ENCODE peak calls at places on chromosomes 11 and 22, in six cellular contexts. Q, D, T, Y, S and K are unnamed samples.

GRCh38 chr11:66892926-66893325 is 36.1 kb downstream of the LRFN4 start:
- DNase-seq in D (peak; percentile 8), Y (no peak), Q (no peak), S (peak; percentile 15), T (no peak), K (no peak)

GRCh38 chr11:117095301-117096139 is 2.7 kb downstream of the SIK3 start:
- DNase-seq in T (no peak), S (peak; percentile 70), Q (no peak), D (peak; percentile 30), Y (no peak), K (no peak)

GRCh38 chr11:86558219-86558618 is 114.2 kb downstream of the ME3 start:
- DNase-seq in D (peak; percentile 41), Q (no peak), S (no peak), Y (peak; percentile 30), T (no peak), K (no peak)

GRCh38 chr11:111981270-111981669 is 43.9 kb upstream of the DLAT start:
- DNase-seq in Q (no peak), T (no peak), S (no peak), D (no peak), Y (no peak), K (no peak)

GRCh38 chr11:46272816-46273427 is 4.5 kb upstream of the CREB3L1 start:
- DNase-seq in T (no peak), D (peak; percentile 83), S (peak; percentile 56), Q (no peak), Y (no peak), K (no peak)

GRCh38 chr11:12052676-12053605 is 44.5 kb upstream of the DKK3 start:
- DNase-seq in D (no peak), S (no peak), Q (no peak), T (no peak), Y (peak; percentile 66), K (no peak)

GRCh38 chr11:73411031-73411430 is 34.8 kb downstream of the RELT start:
- DNase-seq in S (no peak), D (no peak), T (no peak), Q (no peak), Y (no peak), K (no peak)

GRCh38 chr22:46052331-46052771 is 75.4 kb upstream of the WNT7B start:
- DNase-seq in T (no peak), D (peak; percentile 35), S (no peak), Y (no peak), Q (no peak), K (no peak)

GRCh38 chr11:95068549-95068948 is 1.8 kb downstream of the SRSF8 start:
- DNase-seq in Y (peak; percentile 96), Q (peak; percentile 67), D (peak; percentile 97), T (peak; percentile 88), S (peak; percentile 97), K (peak; percentile 95)

GRCh38 chr11:131624526-131624925 is 254.1 kb downstream of the NTM start:
- DNase-seq in T (no peak), Q (no peak), S (no peak), D (peak; percentile 81), Y (peak; percentile 3), K (no peak)

GRCh38 chr11:116641561-116642045 is 131.2 kb downstream of the BUD13 start:
- DNase-seq in S (peak; percentile 80), Q (peak; percentile 67), Y (peak; percentile 14), T (no peak), D (peak; percentile 6), K (peak; percentile 30)

GRCh38 chr11:71383461-71383860 is 64.7 kb downstream of the DHCR7 start:
- DNase-seq in Y (no peak), D (no peak), S (no peak), T (peak; percentile 62), Q (no peak), K (no peak)

GRCh38 chr11:5690216-5690615 is 626 bp downstream of the TRIM22 start:
- DNase-seq in Q (peak; percentile 8), D (peak; percentile 36), S (no peak), Y (peak; percentile 29), T (no peak), K (no peak)

GRCh38 chr11:128757235-128757711 is 63.4 kb downstream of the FLI1 start:
- DNase-seq in Q (no peak), Y (peak; percentile 29), T (peak; percentile 93), S (peak; percentile 50), D (peak; percentile 19), K (peak; percentile 46)

GRCh38 chr11:3613998-3614741 is 27.6 kb downstream of the ART5 start:
- DNase-seq in Y (no peak), T (no peak), D (no peak), S (no peak), Q (no peak), K (no peak)

GRCh38 chr22:36726007-36726380 is 22.4 kb upstream of the CACNG2 start:
- DNase-seq in Y (no peak), Q (no peak), T (no peak), S (no peak), D (no peak), K (no peak)

GRCh38 chr11:134580635-134581025 is 168.6 kb upstream of the B3GAT1 start:
- DNase-seq in D (no peak), Y (no peak), Q (no peak), T (no peak), S (no peak), K (no peak)

GRCh38 chr11:65181569-65182257 is at the start of gene CAPN1:
- DNase-seq in Y (peak; percentile 94), T (peak; percentile 49), D (peak; percentile 90), S (peak; percentile 98), Q (peak; percentile 75), K (peak; percentile 91)

GRCh38 chr11:45896392-45897068 is 10.5 kb downstream of the FREY1 start:
- DNase-seq in Q (peak; percentile 84), Y (no peak), T (no peak), S (no peak), D (no peak), K (peak; percentile 51)

GRCh38 chr11:10366568-10367331 is 61.9 kb downstream of the ADM start:
- DNase-seq in Y (peak; percentile 93), T (peak; percentile 57), S (peak; percentile 85), D (peak; percentile 84), Q (peak; percentile 88), K (peak; percentile 91)

GRCh38 chr11:57586711-57587110 is 10.8 kb upstream of the SERPING1 start:
- DNase-seq in D (no peak), Q (no peak), Y (no peak), S (no peak), T (no peak), K (no peak)

GRCh38 chr11:113729456-113729855 is 23.3 kb upstream of the TMPRSS5 start:
- DNase-seq in S (no peak), Y (peak; percentile 72), D (no peak), T (no peak), Q (no peak), K (no peak)

GRCh38 chr11:122137081-122137793 is 21.2 kb upstream of the BLID start:
- DNase-seq in Q (no peak), T (no peak), Y (peak; percentile 65), D (peak; percentile 97), S (peak; percentile 96), K (peak; percentile 91)

GRCh38 chr11:65859812-65860277 is 388 bp upstream of the MUS81 start:
- DNase-seq in Q (peak; percentile 64), Y (no peak), D (no peak), S (no peak), T (no peak), K (no peak)

GRCh38 chr11:130911306-130911705 is 5.0 kb downstream of the SNX19 start:
- DNase-seq in Q (no peak), S (no peak), Y (no peak), T (no peak), D (no peak), K (no peak)

GRCh38 chr11:81007046-81007445 is 1566.2 kb upstream of the TENM4 start:
- DNase-seq in T (no peak), S (peak; percentile 63), D (peak; percentile 24), Y (no peak), Q (no peak), K (peak; percentile 70)

GRCh38 chr22:22883090-22883727 is 4.4 kb upstream of the IGLL5 start:
- DNase-seq in D (no peak), Q (no peak), T (no peak), S (no peak), Y (no peak), K (no peak)

GRCh38 chr11:7892059-7892699 is 38.9 kb downstream of the OR10A6 start:
- DNase-seq in Y (no peak), Q (no peak), T (no peak), S (peak; percentile 17), D (peak; percentile 58), K (no peak)

GRCh38 chr11:129960216-129961214 is 42.1 kb downstream of the PRDM10 start:
- DNase-seq in Q (no peak), D (peak; percentile 95), S (peak; percentile 98), Y (peak; percentile 84), T (peak; percentile 34), K (no peak)

GRCh38 chr11:119300198-119300964 is 16.5 kb downstream of the MCAM start:
- DNase-seq in S (no peak), Y (no peak), T (no peak), D (no peak), Q (no peak), K (no peak)

GRCh38 chr11:88383446-88383845 is 45.9 kb upstream of the CTSC start:
- DNase-seq in D (peak; percentile 9), Y (no peak), Q (no peak), S (peak; percentile 48), T (no peak), K (no peak)

GRCh38 chr22:19931514-19931913 is 10.1 kb upstream of the COMT start:
- DNase-seq in T (no peak), Q (no peak), Y (no peak), D (no peak), S (no peak), K (no peak)
- TF ChIP-seq CTCF in T (no peak), Q (no peak), Y (no peak), D (no peak), S (no peak), K (no peak)

DNA sequence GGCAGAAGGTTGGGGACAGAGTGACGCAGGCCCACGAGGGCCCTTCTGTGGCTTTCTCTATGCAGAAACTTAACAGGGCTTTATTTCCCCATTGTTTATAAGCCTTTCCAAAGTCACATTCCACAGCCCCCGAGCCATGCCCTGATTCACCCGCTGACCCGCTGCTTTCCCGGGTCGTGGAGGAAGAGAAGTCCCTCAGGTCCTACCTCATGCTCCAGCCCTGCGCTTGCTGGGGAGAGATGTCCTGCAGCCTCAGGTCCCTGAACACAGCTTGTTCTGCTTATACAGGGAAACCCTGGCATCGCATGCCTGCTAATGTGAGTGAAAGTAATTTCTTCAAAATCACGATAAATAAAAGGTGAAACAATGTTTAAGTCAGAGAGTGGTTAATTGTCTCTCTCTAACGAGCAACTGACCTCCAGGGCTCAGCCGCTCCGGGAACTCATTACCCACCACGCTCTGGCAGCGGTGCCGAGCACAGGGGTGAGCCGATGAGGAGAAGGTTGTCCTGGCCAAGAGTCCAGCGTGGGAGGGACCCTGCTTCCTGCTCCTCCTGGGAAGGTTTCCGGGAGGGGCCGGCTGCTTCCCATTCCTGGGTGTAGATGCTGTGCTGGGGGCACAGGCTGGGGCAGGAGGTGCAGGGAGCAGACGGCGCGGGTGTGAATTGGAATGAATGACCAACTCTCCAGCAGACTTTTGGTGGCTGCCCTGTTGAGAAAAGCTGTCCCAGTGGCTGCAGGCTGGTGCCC is 595.2 kb downstream of the BRD1 start:
- DNase-seq in D (no peak), Q (peak; percentile 32), Y (no peak), S (no peak), T (no peak), K (no peak)
- H3K27me3 ChIP-seq in D (no peaks in the 10 kb centered on the region), Q (no peaks in the 10 kb centered on the region), Y (no peaks in the 10 kb centered on the region), S (no peaks in the 10 kb centered on the region), T (no peaks in the 10 kb centered on the region), K (no peaks in the 10 kb centered on the region)

GRCh38 chr11:125904678-125905077 is 370 bp downstream of the DDX25 start:
- DNase-seq in T (no peak), S (no peak), Q (no peak), D (no peak), Y (no peak), K (no peak)
- TF ChIP-seq EZH2 in T (no peak), S (no peak), Q (no peak), D (peak; percentile 32), Y (no peak), K (no peak)

GRCh38 chr22:44329179-44329796 is 16.5 kb upstream of the SHISAL1 start:
- DNase-seq in S (peak; percentile 61), Q (no peak), T (peak; percentile 32), Y (no peak), D (no peak), K (peak; percentile 35)
- TF ChIP-seq CTCF in S (no peak), Q (peak; percentile 8), T (no peak), Y (no peak), D (peak; percentile 1), K (no peak)